ENCODE peak calls at places on chromosomes 5 and 9, in eight cellular contexts. One of them, this sample, is unnamed.
A peak's percentile ranks its signal among the peaks of the same experiment; 100 is the strongest.

GRCh38 chr5:115430374-115430773 is 114.2 kb downstream of the FEM1C start:
- DNase-seq in NCI-H446: no peak
- DNase-seq in NCI-H2171 treated with DMSO at 0.1 percent for 48 hours: no peak
- DNase-seq in psoas muscle: no peak
- DNase-seq in mesothelial cell of epicardium: no peak
- DNase-seq in AG04450: no peak
- DNase-seq in T-cell: no peak
- DNase-seq in activated T-helper 1 cell treated with Interleukin-2 at 50 U/mL for 16 hours: no peak
- DNase-seq in this sample: no peak

GRCh38 chr9:127585161-127585750 is 26.8 kb upstream of the STXBP1 start:
- DNase-seq in mesothelial cell of epicardium: no peak
- DNase-seq in NCI-H446: no peak
- DNase-seq in psoas muscle: no peak
- DNase-seq in NCI-H2171 treated with DMSO at 0.1 percent for 48 hours: no peak
- DNase-seq in T-cell: no peak
- DNase-seq in AG04450: no peak
- DNase-seq in activated T-helper 1 cell treated with Interleukin-2 at 50 U/mL for 16 hours: no peak
- DNase-seq in this sample: no peak

GRCh38 chr5:157271740-157272271 is 5.9 kb downstream of the CYFIP2 start:
- DNase-seq in NCI-H446: no peak
- DNase-seq in mesothelial cell of epicardium: no peak
- DNase-seq in psoas muscle: no peak
- DNase-seq in activated T-helper 1 cell treated with Interleukin-2 at 50 U/mL for 16 hours: peak; percentile 75
- DNase-seq in NCI-H2171 treated with DMSO at 0.1 percent for 48 hours: no peak
- DNase-seq in T-cell: peak; percentile 94
- DNase-seq in AG04450: no peak
- DNase-seq in this sample: no peak

GRCh38 chr9:14343948-14344547 is 30.1 kb upstream of the NFIB start:
- DNase-seq in activated T-helper 1 cell treated with Interleukin-2 at 50 U/mL for 16 hours: no peak
- DNase-seq in NCI-H2171 treated with DMSO at 0.1 percent for 48 hours: no peak
- DNase-seq in psoas muscle: peak; percentile 42
- DNase-seq in NCI-H446: peak; percentile 100
- DNase-seq in T-cell: no peak
- DNase-seq in AG04450: no peak
- DNase-seq in mesothelial cell of epicardium: no peak
- DNase-seq in this sample: no peak

GRCh38 chr9:113737414-113738271 is 138.5 kb upstream of the ZNF618 start:
- DNase-seq in T-cell: no peak
- DNase-seq in NCI-H446: no peak
- DNase-seq in mesothelial cell of epicardium: no peak
- DNase-seq in psoas muscle: no peak
- DNase-seq in activated T-helper 1 cell treated with Interleukin-2 at 50 U/mL for 16 hours: no peak
- DNase-seq in AG04450: peak; percentile 1
- DNase-seq in NCI-H2171 treated with DMSO at 0.1 percent for 48 hours: peak; percentile 56
- DNase-seq in this sample: no peak

GRCh38 chr5:147223951-147224791 is 10.7 kb upstream of the STK32A start:
- DNase-seq in activated T-helper 1 cell treated with Interleukin-2 at 50 U/mL for 16 hours: no peak
- DNase-seq in T-cell: no peak
- DNase-seq in psoas muscle: no peak
- DNase-seq in AG04450: no peak
- DNase-seq in NCI-H2171 treated with DMSO at 0.1 percent for 48 hours: peak; percentile 13
- DNase-seq in NCI-H446: peak; percentile 53
- DNase-seq in mesothelial cell of epicardium: no peak
- DNase-seq in this sample: peak; percentile 3

GRCh38 chr5:106545325-106545724 is 1125.4 kb downstream of the EFNA5 start:
- DNase-seq in T-cell: no peak
- DNase-seq in mesothelial cell of epicardium: no peak
- DNase-seq in activated T-helper 1 cell treated with Interleukin-2 at 50 U/mL for 16 hours: no peak
- DNase-seq in AG04450: no peak
- DNase-seq in psoas muscle: no peak
- DNase-seq in NCI-H446: peak; percentile 40
- DNase-seq in NCI-H2171 treated with DMSO at 0.1 percent for 48 hours: no peak
- DNase-seq in this sample: no peak

GRCh38 chr5:54722846-54723433 is 205.4 kb downstream of the SNX18 start:
- DNase-seq in AG04450: no peak
- DNase-seq in NCI-H2171 treated with DMSO at 0.1 percent for 48 hours: no peak
- DNase-seq in T-cell: no peak
- DNase-seq in NCI-H446: no peak
- DNase-seq in psoas muscle: no peak
- DNase-seq in mesothelial cell of epicardium: no peak
- DNase-seq in activated T-helper 1 cell treated with Interleukin-2 at 50 U/mL for 16 hours: no peak
- DNase-seq in this sample: peak; percentile 62

GRCh38 chr5:157993201-157993600 is 134.3 kb upstream of the CLINT1 start:
- DNase-seq in psoas muscle: no peak
- DNase-seq in T-cell: no peak
- DNase-seq in AG04450: no peak
- DNase-seq in NCI-H2171 treated with DMSO at 0.1 percent for 48 hours: no peak
- DNase-seq in activated T-helper 1 cell treated with Interleukin-2 at 50 U/mL for 16 hours: no peak
- DNase-seq in mesothelial cell of epicardium: no peak
- DNase-seq in NCI-H446: no peak
- DNase-seq in this sample: no peak

GRCh38 chr9:95057121-95057520 is 260.4 kb downstream of the FANCC start:
- DNase-seq in activated T-helper 1 cell treated with Interleukin-2 at 50 U/mL for 16 hours: no peak
- DNase-seq in AG04450: peak; percentile 67
- DNase-seq in T-cell: no peak
- DNase-seq in NCI-H2171 treated with DMSO at 0.1 percent for 48 hours: no peak
- DNase-seq in NCI-H446: no peak
- DNase-seq in psoas muscle: no peak
- DNase-seq in mesothelial cell of epicardium: no peak
- DNase-seq in this sample: no peak

GRCh38 chr9:121298689-121299112 is 30.7 kb downstream of the GSN start:
- DNase-seq in AG04450: no peak
- DNase-seq in NCI-H446: no peak
- DNase-seq in psoas muscle: no peak
- DNase-seq in T-cell: no peak
- DNase-seq in mesothelial cell of epicardium: no peak
- DNase-seq in activated T-helper 1 cell treated with Interleukin-2 at 50 U/mL for 16 hours: no peak
- DNase-seq in NCI-H2171 treated with DMSO at 0.1 percent for 48 hours: no peak
- DNase-seq in this sample: no peak

GRCh38 chr5:124655943-124656459 is 90.4 kb downstream of the ZNF608 start:
- DNase-seq in NCI-H446: peak; percentile 55
- DNase-seq in activated T-helper 1 cell treated with Interleukin-2 at 50 U/mL for 16 hours: no peak
- DNase-seq in NCI-H2171 treated with DMSO at 0.1 percent for 48 hours: peak; percentile 85
- DNase-seq in AG04450: peak; percentile 56
- DNase-seq in psoas muscle: no peak
- DNase-seq in T-cell: no peak
- DNase-seq in mesothelial cell of epicardium: no peak
- DNase-seq in this sample: peak; percentile 38

GRCh38 chr5:133827001-133827400 is 141.4 kb downstream of the C5orf15 start:
- DNase-seq in psoas muscle: no peak
- DNase-seq in T-cell: no peak
- DNase-seq in activated T-helper 1 cell treated with Interleukin-2 at 50 U/mL for 16 hours: no peak
- DNase-seq in NCI-H446: no peak
- DNase-seq in AG04450: no peak
- DNase-seq in mesothelial cell of epicardium: no peak
- DNase-seq in NCI-H2171 treated with DMSO at 0.1 percent for 48 hours: peak; percentile 93
- DNase-seq in this sample: no peak

GRCh38 chr9:128628471-128629048 is 28.1 kb downstream of the DYNC2I2 start:
- DNase-seq in T-cell: no peak
- DNase-seq in mesothelial cell of epicardium: no peak
- DNase-seq in activated T-helper 1 cell treated with Interleukin-2 at 50 U/mL for 16 hours: no peak
- DNase-seq in AG04450: no peak
- DNase-seq in NCI-H2171 treated with DMSO at 0.1 percent for 48 hours: no peak
- DNase-seq in psoas muscle: peak; percentile 82
- DNase-seq in NCI-H446: no peak
- DNase-seq in this sample: no peak

GRCh38 chr5:33679791-33680190 is 212.0 kb downstream of the ADAMTS12 start:
- DNase-seq in NCI-H2171 treated with DMSO at 0.1 percent for 48 hours: no peak
- DNase-seq in T-cell: no peak
- DNase-seq in NCI-H446: no peak
- DNase-seq in activated T-helper 1 cell treated with Interleukin-2 at 50 U/mL for 16 hours: no peak
- DNase-seq in psoas muscle: no peak
- DNase-seq in AG04450: no peak
- DNase-seq in mesothelial cell of epicardium: no peak
- DNase-seq in this sample: peak; percentile 55

GRCh38 chr9:38251461-38251860 is 141.0 kb upstream of the ALDH1B1 start:
- DNase-seq in mesothelial cell of epicardium: no peak
- DNase-seq in activated T-helper 1 cell treated with Interleukin-2 at 50 U/mL for 16 hours: no peak
- DNase-seq in NCI-H446: no peak
- DNase-seq in NCI-H2171 treated with DMSO at 0.1 percent for 48 hours: no peak
- DNase-seq in psoas muscle: no peak
- DNase-seq in T-cell: no peak
- DNase-seq in AG04450: no peak
- DNase-seq in this sample: no peak

GRCh38 chr9:8855046-8855445 is 1055.5 kb upstream of the DMAC1 start:
- DNase-seq in activated T-helper 1 cell treated with Interleukin-2 at 50 U/mL for 16 hours: no peak
- DNase-seq in NCI-H2171 treated with DMSO at 0.1 percent for 48 hours: peak; percentile 48
- DNase-seq in mesothelial cell of epicardium: no peak
- DNase-seq in psoas muscle: no peak
- DNase-seq in AG04450: no peak
- DNase-seq in T-cell: no peak
- DNase-seq in NCI-H446: peak; percentile 55
- DNase-seq in this sample: no peak

GRCh38 chr5:27594141-27594540 is 555.8 kb upstream of the CDH9 start:
- DNase-seq in AG04450: no peak
- DNase-seq in activated T-helper 1 cell treated with Interleukin-2 at 50 U/mL for 16 hours: no peak
- DNase-seq in T-cell: no peak
- DNase-seq in psoas muscle: no peak
- DNase-seq in NCI-H446: no peak
- DNase-seq in NCI-H2171 treated with DMSO at 0.1 percent for 48 hours: no peak
- DNase-seq in mesothelial cell of epicardium: no peak
- DNase-seq in this sample: no peak

GRCh38 chr9:118222375-118222774 is 518.2 kb downstream of the TLR4 start:
- DNase-seq in T-cell: no peak
- DNase-seq in NCI-H446: peak; percentile 5
- DNase-seq in AG04450: no peak
- DNase-seq in mesothelial cell of epicardium: no peak
- DNase-seq in activated T-helper 1 cell treated with Interleukin-2 at 50 U/mL for 16 hours: no peak
- DNase-seq in NCI-H2171 treated with DMSO at 0.1 percent for 48 hours: peak; percentile 89
- DNase-seq in psoas muscle: no peak
- DNase-seq in this sample: no peak

GRCh38 chr9:5493597-5494511 is 16.5 kb upstream of the PDCD1LG2 start:
- DNase-seq in AG04450: no peak
- DNase-seq in mesothelial cell of epicardium: no peak
- DNase-seq in activated T-helper 1 cell treated with Interleukin-2 at 50 U/mL for 16 hours: no peak
- DNase-seq in T-cell: no peak
- DNase-seq in NCI-H2171 treated with DMSO at 0.1 percent for 48 hours: no peak
- DNase-seq in NCI-H446: no peak
- DNase-seq in psoas muscle: no peak
- DNase-seq in this sample: no peak

GRCh38 chr5:141515946-141516647 is 27.2 kb downstream of the PCDHGC5 start:
- DNase-seq in mesothelial cell of epicardium: no peak
- DNase-seq in T-cell: no peak
- DNase-seq in AG04450: no peak
- DNase-seq in activated T-helper 1 cell treated with Interleukin-2 at 50 U/mL for 16 hours: no peak
- DNase-seq in NCI-H2171 treated with DMSO at 0.1 percent for 48 hours: no peak
- DNase-seq in NCI-H446: no peak
- DNase-seq in psoas muscle: no peak
- DNase-seq in this sample: no peak

GRCh38 chr5:148687427-148687826 is 33.1 kb upstream of the HTR4 start:
- DNase-seq in NCI-H446: no peak
- DNase-seq in NCI-H2171 treated with DMSO at 0.1 percent for 48 hours: no peak
- DNase-seq in AG04450: no peak
- DNase-seq in T-cell: no peak
- DNase-seq in psoas muscle: no peak
- DNase-seq in activated T-helper 1 cell treated with Interleukin-2 at 50 U/mL for 16 hours: no peak
- DNase-seq in mesothelial cell of epicardium: no peak
- DNase-seq in this sample: no peak

GRCh38 chr9:14159440-14160222 is 154.3 kb downstream of the NFIB start:
- DNase-seq in NCI-H446: no peak
- DNase-seq in NCI-H2171 treated with DMSO at 0.1 percent for 48 hours: peak; percentile 47
- DNase-seq in activated T-helper 1 cell treated with Interleukin-2 at 50 U/mL for 16 hours: no peak
- DNase-seq in psoas muscle: no peak
- DNase-seq in AG04450: no peak
- DNase-seq in mesothelial cell of epicardium: no peak
- DNase-seq in T-cell: no peak
- DNase-seq in this sample: no peak

GRCh38 chr9:107260437-107261081 is 22.5 kb upstream of the RAD23B start:
- DNase-seq in mesothelial cell of epicardium: no peak
- DNase-seq in T-cell: no peak
- DNase-seq in psoas muscle: no peak
- DNase-seq in activated T-helper 1 cell treated with Interleukin-2 at 50 U/mL for 16 hours: no peak
- DNase-seq in NCI-H2171 treated with DMSO at 0.1 percent for 48 hours: peak; percentile 36
- DNase-seq in AG04450: no peak
- DNase-seq in NCI-H446: no peak
- DNase-seq in this sample: no peak

GRCh38 chr5:147805030-147805454 is 22.5 kb upstream of the JAKMIP2 start:
- DNase-seq in mesothelial cell of epicardium: no peak
- DNase-seq in activated T-helper 1 cell treated with Interleukin-2 at 50 U/mL for 16 hours: no peak
- DNase-seq in NCI-H446: no peak
- DNase-seq in AG04450: no peak
- DNase-seq in T-cell: peak; percentile 24
- DNase-seq in NCI-H2171 treated with DMSO at 0.1 percent for 48 hours: no peak
- DNase-seq in psoas muscle: no peak
- DNase-seq in this sample: no peak

GRCh38 chr5:178505639-178506407 is 84.4 kb downstream of the COL23A1 start:
- DNase-seq in NCI-H446: no peak
- DNase-seq in activated T-helper 1 cell treated with Interleukin-2 at 50 U/mL for 16 hours: no peak
- DNase-seq in AG04450: no peak
- DNase-seq in T-cell: no peak
- DNase-seq in psoas muscle: no peak
- DNase-seq in NCI-H2171 treated with DMSO at 0.1 percent for 48 hours: no peak
- DNase-seq in mesothelial cell of epicardium: no peak
- DNase-seq in this sample: no peak

GRCh38 chr9:38131729-38132128 is 62.7 kb upstream of the SHB start:
- DNase-seq in NCI-H2171 treated with DMSO at 0.1 percent for 48 hours: no peak
- DNase-seq in mesothelial cell of epicardium: no peak
- DNase-seq in activated T-helper 1 cell treated with Interleukin-2 at 50 U/mL for 16 hours: no peak
- DNase-seq in AG04450: no peak
- DNase-seq in T-cell: no peak
- DNase-seq in psoas muscle: no peak
- DNase-seq in NCI-H446: no peak
- DNase-seq in this sample: no peak